ENCODE peak calls at places on chromosome 13, in nine cellular contexts. D is RWPE1, X is left lung, A is PC-3, W is tibial nerve, P is heart right ventricle, S is H9, O is Peyer's patch, J is kidney. U is an unnamed sample.

GRCh38 chr13:40116008-40116407 is 460.5 kb downstream of the COG6 start:
- DNase-seq in D (peak), X (no peak), A (peak), W (no peak), P (no peak), S (no peak), O (no peak), J (no peak), U (peak)

GRCh38 chr13:52830946-52831345 is 17.5 kb downstream of the PCDH8 start:
- DNase-seq in D (peak), X (no peak), A (peak), W (no peak), P (no peak), S (no peak), O (no peak), J (no peak), U (no peak)

GRCh38 chr13:105611424-105611823 is 924.0 kb downstream of the EFNB2 start:
- DNase-seq in D (peak), X (no peak), A (no peak), W (no peak), P (no peak), S (no peak), O (no peak), J (no peak), U (no peak)

GRCh38 chr13:77833331-77833863 is 85.2 kb downstream of the EDNRB start:
- DNase-seq in D (no peak), X (no peak), A (no peak), W (no peak), P (no peak), S (no peak), O (no peak), J (no peak), U (no peak)

GRCh38 chr13:68727788-68728187 is 1379.8 kb upstream of the ATXN8OS start:
- DNase-seq in D (no peak), X (no peak), A (no peak), W (no peak), P (no peak), S (no peak), O (no peak), J (no peak), U (no peak)

GRCh38 chr13:30652746-30653145 is 35.0 kb downstream of the USPL1 start:
- DNase-seq in D (no peak), X (no peak), A (no peak), W (no peak), P (no peak), S (no peak), O (no peak), J (no peak), U (no peak)

GRCh38 chr13:62167650-62168172 is 752.1 kb upstream of the PCDH20 start:
- DNase-seq in D (no peak), X (no peak), A (no peak), W (no peak), P (no peak), S (no peak), O (no peak), J (peak), U (no peak)

GRCh38 chr13:53012707-53013106 is 15.9 kb upstream of the OLFM4 start:
- DNase-seq in D (no peak), X (no peak), A (no peak), W (no peak), P (no peak), S (no peak), O (no peak), J (no peak), U (no peak)

GRCh38 chr13:76813874-76814273 is 72.3 kb downstream of the KCTD12 start:
- DNase-seq in D (no peak), X (no peak), A (no peak), W (no peak), P (no peak), S (no peak), O (no peak), J (no peak), U (no peak)

GRCh38 chr13:112843392-112844250 is 125.4 kb upstream of the MCF2L start:
- DNase-seq in D (no peak), X (no peak), A (no peak), W (no peak), P (no peak), S (no peak), O (no peak), J (no peak), U (peak)

GRCh38 chr13:25771208-25771607 is 280.6 kb downstream of the SHISA2 start:
- DNase-seq in D (peak), X (no peak), A (peak), W (no peak), P (no peak), S (no peak), O (no peak), J (no peak), U (no peak)

GRCh38 chr13:25151626-25152025 is 20.5 kb downstream of the AMER2 start:
- DNase-seq in D (no peak), X (no peak), A (no peak), W (no peak), P (no peak), S (no peak), O (no peak), J (no peak), U (no peak)

GRCh38 chr13:110138009-110138699 is 168.8 kb downstream of the COL4A1 start:
- DNase-seq in D (peak), X (peak), A (peak), W (no peak), P (peak), S (peak), O (no peak), J (peak), U (peak)

GRCh38 chr13:29474991-29475390 is 120.5 kb downstream of the SLC7A1 start:
- DNase-seq in D (no peak), X (no peak), A (no peak), W (no peak), P (no peak), S (no peak), O (no peak), J (no peak), U (no peak)

GRCh38 chr13:73467103-73467502 is 408.3 kb downstream of the KLF5 start:
- DNase-seq in D (no peak), X (no peak), A (no peak), W (no peak), P (no peak), S (no peak), O (no peak), J (no peak), U (no peak)

GRCh38 chr13:112623051-112623711 is 35.2 kb upstream of the TUBGCP3 start:
- DNase-seq in D (no peak), X (no peak), A (no peak), W (no peak), P (no peak), S (no peak), O (no peak), J (peak), U (no peak)

GRCh38 chr13:24153979-24154378 is 6.5 kb upstream of the SPATA13 start:
- DNase-seq in D (no peak), X (no peak), A (no peak), W (no peak), P (no peak), S (no peak), O (no peak), J (no peak), U (no peak)

GRCh38 chr13:49972709-49973108 is 24.1 kb upstream of the TRIM13 start:
- DNase-seq in D (no peak), X (no peak), A (no peak), W (no peak), P (no peak), S (no peak), O (no peak), J (no peak), U (no peak)

GRCh38 chr13:30725331-30726085 is 9.8 kb upstream of the ALOX5AP start:
- DNase-seq in D (no peak), X (no peak), A (no peak), W (no peak), P (no peak), S (no peak), O (no peak), J (no peak), U (peak)

GRCh38 chr13:111514646-111515617 is 194.5 kb downstream of the TEX29 start:
- DNase-seq in D (no peak), X (peak), A (no peak), W (no peak), P (no peak), S (no peak), O (no peak), J (peak), U (no peak)

GRCh38 chr13:109565877-109566276 is 220.5 kb downstream of the IRS2 start:
- DNase-seq in D (no peak), X (no peak), A (no peak), W (no peak), P (no peak), S (no peak), O (no peak), J (no peak), U (no peak)

GRCh38 chr13:51976890-51977289 is 34.4 kb downstream of the ATP7B start:
- DNase-seq in D (no peak), X (no peak), A (no peak), W (no peak), P (no peak), S (no peak), O (no peak), J (no peak), U (no peak)

GRCh38 chr13:82477436-82477835 is 1404.8 kb downstream of the SLITRK1 start:
- DNase-seq in D (no peak), X (no peak), A (no peak), W (no peak), P (no peak), S (no peak), O (no peak), J (no peak), U (no peak)

GRCh38 chr13:62879071-62879470 is 1463.4 kb upstream of the PCDH20 start:
- DNase-seq in D (no peak), X (no peak), A (peak), W (no peak), P (no peak), S (no peak), O (no peak), J (no peak), U (no peak)

GRCh38 chr13:74388626-74389025 is 254.4 kb upstream of the KLF12 start:
- DNase-seq in D (no peak), X (no peak), A (no peak), W (no peak), P (no peak), S (no peak), O (no peak), J (no peak), U (peak)

GRCh38 chr13:107450426-107450825 is 764.9 kb downstream of the LIG4 start:
- DNase-seq in D (no peak), X (no peak), A (no peak), W (no peak), P (no peak), S (no peak), O (no peak), J (no peak), U (no peak)

GRCh38 chr13:59459972-59460371 is 703.8 kb downstream of the DIAPH3 start:
- DNase-seq in D (no peak), X (no peak), A (peak), W (no peak), P (no peak), S (no peak), O (no peak), J (no peak), U (no peak)

GRCh38 chr13:79451500-79451962 is 29.4 kb upstream of the NDFIP2 start:
- DNase-seq in D (peak), X (no peak), A (peak), W (no peak), P (no peak), S (peak), O (peak), J (no peak), U (peak)

GRCh38 chr13:41613984-41614581 is 156.7 kb downstream of the RGCC start:
- DNase-seq in D (no peak), X (no peak), A (peak), W (no peak), P (peak), S (no peak), O (no peak), J (peak), U (no peak)

GRCh38 chr13:90493667-90494066 is 853.8 kb upstream of the MIR17HG start:
- DNase-seq in D (no peak), X (no peak), A (no peak), W (no peak), P (no peak), S (no peak), O (no peak), J (no peak), U (no peak)

GRCh38 chr13:45398862-45399261 is 19.3 kb downstream of the SLC25A30 start:
- DNase-seq in D (no peak), X (no peak), A (no peak), W (no peak), P (no peak), S (no peak), O (no peak), J (no peak), U (no peak)

DNA sequence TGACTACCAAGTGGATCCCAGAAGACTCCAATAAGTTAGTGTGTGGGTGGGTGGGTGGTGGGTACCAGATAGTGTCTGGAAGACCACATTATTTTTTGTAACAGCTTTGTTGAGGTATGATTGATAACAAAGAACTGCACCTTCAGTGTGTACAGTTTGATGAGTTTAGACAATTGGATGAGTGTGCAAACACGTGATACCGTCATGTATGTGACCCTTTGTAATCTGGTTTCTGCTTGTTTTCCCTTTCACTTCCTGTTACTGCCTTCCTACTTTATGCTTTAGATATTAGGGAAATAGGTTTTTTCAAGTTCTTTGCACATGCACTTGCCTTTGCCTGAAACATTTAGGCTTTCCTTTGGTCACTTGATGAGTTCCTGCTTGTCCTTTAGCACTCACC is 8.5 kb downstream of the RPL21 start:
- DNase-seq in D (no peak), X (no peak), A (no peak), W (no peak), P (no peak), S (no peak), O (no peak), J (no peak), U (no peak)
- H3K27ac ChIP-seq in D (no peak), X (peak), A (no peak), W (peak), P (peak), S (peak), O (peak), J (no peak), U (no peak)

GRCh38 chr13:67238277-67238859 is 8.2 kb upstream of the PCDH9 start:
- DNase-seq in D (peak), X (no peak), A (peak), W (no peak), P (no peak), S (no peak), O (no peak), J (no peak), U (no peak)
- TF ChIP-seq CTCF in D (peak), X (peak), A (peak), W (peak), P (peak), S (peak), O (peak), J (peak), U (peak)

GRCh38 chr13:48949566-48950506 is 25.9 kb upstream of the FNDC3A start:
- DNase-seq in D (no peak), X (no peak), A (no peak), W (no peak), P (no peak), S (no peak), O (no peak), J (no peak), U (no peak)

GRCh38 chr13:48950507-48950886 is 25.2 kb upstream of the FNDC3A start:
- DNase-seq in D (peak), X (no peak), A (peak), W (no peak), P (no peak), S (no peak), O (no peak), J (no peak), U (no peak)

GRCh38 chr13:48954086-48954485 is 21.6 kb upstream of the FNDC3A start:
- DNase-seq in D (peak), X (no peak), A (peak), W (no peak), P (no peak), S (no peak), O (no peak), J (no peak), U (no peak)
- H3K27ac ChIP-seq in D (no peak), X (no peak), A (no peak), W (no peak), P (no peak), S (no peak), O (no peak), J (no peak), U (peak)

DNA sequence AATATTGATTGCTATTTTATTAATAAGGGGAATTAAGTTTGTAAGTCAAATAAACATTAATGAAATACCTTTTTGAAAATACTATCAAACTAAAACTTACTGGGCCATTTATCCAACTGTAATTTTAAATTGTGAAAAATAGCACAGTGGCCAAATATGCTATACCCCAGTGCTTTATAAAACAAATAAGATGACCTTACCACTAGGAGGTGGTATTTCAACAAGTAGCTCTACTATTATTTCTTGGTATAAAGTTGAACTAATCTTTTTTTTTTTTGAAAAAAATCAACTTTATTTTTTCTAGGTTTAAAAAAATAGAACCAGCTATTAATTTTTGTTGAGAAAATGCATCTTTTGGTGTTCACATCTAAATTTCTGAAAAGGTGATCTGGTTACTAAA is 14.7 kb downstream of the LACC1 start:
- DNase-seq in D (no peak), X (no peak), A (peak), W (no peak), P (no peak), S (no peak), O (no peak), J (no peak), U (no peak)
- TF ChIP-seq CTCF in D (no peak), X (no peak), A (peak), W (no peak), P (no peak), S (peak), O (no peak), J (no peak), U (peak)

DNA sequence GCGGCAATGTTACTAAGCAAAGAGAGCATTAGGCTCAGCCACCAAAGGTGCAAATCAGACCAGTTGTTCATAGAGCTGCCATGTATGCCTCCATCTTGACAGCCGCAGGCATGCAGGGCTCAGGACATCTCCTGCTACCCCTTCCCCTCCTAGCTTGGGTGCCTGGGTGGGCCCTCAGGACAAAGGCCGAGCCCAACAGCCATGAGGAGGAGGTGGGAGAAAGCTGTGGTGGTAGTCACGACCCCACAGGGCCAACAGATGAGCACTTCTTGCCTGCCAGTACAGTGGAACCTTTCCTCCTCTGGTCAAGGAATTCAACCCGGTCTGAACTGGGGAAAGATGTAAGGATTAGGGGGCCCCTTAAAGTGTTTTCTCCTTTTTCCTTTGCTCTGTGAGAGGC is 386.4 kb upstream of the SLITRK6 start:
- DNase-seq in D (no peak), X (peak), A (no peak), W (no peak), P (no peak), S (no peak), O (no peak), J (peak), U (no peak)
- H3K27ac ChIP-seq in D (no peak), X (no peak), A (no peak), W (no peak), P (no peak), S (no peak), O (no peak), J (no peak), U (no peak)

GRCh38 chr13:33150146-33150545 is 133.9 kb downstream of the KL start:
- DNase-seq in D (no peak), X (no peak), A (peak), W (no peak), P (no peak), S (no peak), O (no peak), J (no peak), U (no peak)

GRCh38 chr13:33152389-33152788 is 133.2 kb downstream of the STARD13 start:
- DNase-seq in D (no peak), X (no peak), A (no peak), W (no peak), P (no peak), S (no peak), O (no peak), J (no peak), U (no peak)

GRCh38 chr13:33150662-33151061 is 134.4 kb downstream of the KL start:
- DNase-seq in D (no peak), X (no peak), A (no peak), W (no peak), P (no peak), S (no peak), O (no peak), J (no peak), U (no peak)

GRCh38 chr13:33154911-33155310 is 130.6 kb downstream of the STARD13 start:
- DNase-seq in D (no peak), X (peak), A (no peak), W (no peak), P (no peak), S (no peak), O (no peak), J (no peak), U (no peak)

DNA sequence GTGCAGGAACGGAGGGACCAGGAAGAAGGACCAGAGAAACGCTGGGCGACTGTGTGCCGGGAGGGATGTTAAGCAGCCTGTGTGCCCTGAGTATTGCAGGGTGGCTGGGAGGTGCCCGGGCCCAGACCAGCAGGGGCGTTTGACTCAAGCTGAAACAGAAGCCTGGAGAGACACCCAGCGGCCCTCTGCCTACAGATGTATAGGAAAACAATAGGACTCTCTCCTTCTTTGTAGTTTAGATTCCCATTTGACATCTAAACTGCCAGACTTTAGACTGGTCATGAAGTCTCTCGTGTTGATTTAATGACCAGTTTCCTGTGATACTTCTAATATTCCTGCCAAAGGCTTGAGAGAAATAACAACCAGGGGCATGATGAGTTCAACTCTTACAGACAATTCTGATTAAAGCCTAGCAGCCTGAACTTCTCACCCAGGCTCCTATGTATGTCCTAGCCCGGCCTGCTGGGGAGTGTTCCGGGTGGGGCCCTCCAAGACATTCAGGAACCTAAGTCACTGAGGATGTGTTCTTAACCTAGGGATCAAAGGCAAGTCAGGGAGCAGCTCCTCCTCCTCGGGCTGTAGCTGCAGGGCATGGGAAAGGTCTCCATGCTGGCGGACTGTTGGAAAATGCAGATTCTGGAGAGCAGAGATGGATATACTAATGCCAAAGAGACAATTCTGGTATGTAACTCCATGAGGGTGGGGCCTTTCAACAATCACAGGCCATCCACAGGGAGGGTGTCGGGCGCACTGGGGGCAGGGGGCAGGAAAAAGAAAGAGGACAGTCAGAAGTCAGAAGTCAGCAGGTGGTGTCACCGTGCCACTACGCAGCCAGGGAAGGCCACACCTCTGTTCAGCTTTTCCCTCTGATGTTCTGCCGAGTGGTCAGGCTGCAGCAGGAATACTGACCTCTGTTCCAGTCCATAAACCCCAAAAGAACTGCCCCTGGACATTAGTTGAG is 131.9 kb downstream of the STARD13 start:
- DNase-seq in D (no peak), X (peak), A (peak), W (no peak), P (peak), S (no peak), O (no peak), J (peak), U (peak)
- TF ChIP-seq CTCF in D (no peak), X (no peak), A (no peak), W (no peak), P (no peak), S (peak), O (no peak), J (no peak), U (no peak)

DNA sequence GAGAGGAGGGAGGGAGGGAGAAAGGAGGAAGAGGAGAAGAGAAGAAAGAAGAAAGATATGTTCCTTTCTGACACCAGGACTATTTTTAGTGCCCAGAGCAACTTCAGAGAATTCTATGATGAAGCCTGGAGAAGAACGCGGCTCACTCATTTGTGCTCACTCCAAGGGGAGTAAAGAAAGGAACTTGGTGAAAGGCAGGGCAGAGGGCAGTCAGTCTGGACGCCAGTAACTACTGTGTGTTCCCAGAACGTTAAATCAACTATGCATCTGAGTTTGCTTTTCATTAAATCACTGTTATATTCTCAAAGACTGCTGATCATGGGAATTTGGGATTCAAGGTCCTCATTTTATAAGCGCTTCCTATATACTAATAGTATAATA is 154.3 kb downstream of the DCT start:
- DNase-seq in D (no peak), X (no peak), A (no peak), W (no peak), P (no peak), S (no peak), O (no peak), J (no peak), U (no peak)
- H3K27ac ChIP-seq in D (no peak), X (no peak), A (no peak), W (peak), P (no peak), S (no peak), O (no peak), J (no peak), U (no peak)